ENCODE peak calls at places on chromosomes 4 and X, in eight cellular contexts. Q is Right ventricle myocardium superior, N is lung microvascular endothelial cell, P is GDM1, U is SK-N-DZ, T is occipital lobe, Y is germinal center, G is NCI-H748 treated with DMSO at 0.1 percent for 48 hours. J is an unnamed sample.

GRCh38 chrX:7145454-7145853 is 2.1 kb upstream of the STS start:
- DNase-seq in T (no peak), U (no peak), P (no peak), Y (no peak), Q (no peak), N (peak), G (no peak), J (no peak)

GRCh38 chrX:152915541-152916241 is 17.8 kb downstream of the ZNF185 start:
- DNase-seq in Q (peak), Y (peak), G (no peak), T (no peak), U (peak), P (no peak), N (peak), J (no peak)

GRCh38 chr4:5746829-5747745 is 36.1 kb downstream of the EVC start:
- DNase-seq in N (peak), T (no peak), U (no peak), P (no peak), G (no peak), Q (no peak), Y (no peak), J (no peak)

GRCh38 chrX:106894978-106895452 is 8.1 kb downstream of the RIPPLY1 start:
- DNase-seq in U (no peak), Y (no peak), P (no peak), G (no peak), T (no peak), Q (no peak), N (peak), J (no peak)

GRCh38 chr4:81030617-81031388 is at the start of gene BMP3:
- DNase-seq in U (no peak), P (no peak), T (no peak), G (no peak), Q (peak), N (no peak), Y (peak), J (peak)

GRCh38 chr4:128981377-128981776 is 112.0 kb downstream of the SCLT1 start:
- DNase-seq in N (no peak), P (no peak), G (no peak), T (no peak), Q (no peak), U (no peak), Y (no peak), J (no peak)

GRCh38 chrX:129043138-129043537 is 480.2 kb downstream of the SMARCA1 start:
- DNase-seq in N (no peak), Y (no peak), P (no peak), G (no peak), U (no peak), Q (no peak), T (no peak), J (no peak)

GRCh38 chr4:156970501-156971167 is 965 bp downstream of the PDGFC start:
- DNase-seq in T (peak), Q (peak), P (no peak), Y (no peak), N (peak), U (peak), G (no peak), J (peak)

GRCh38 chrX:20947411-20947912 is 426.8 kb upstream of the CNKSR2 start:
- DNase-seq in Y (no peak), Q (no peak), U (no peak), G (no peak), T (no peak), P (no peak), N (no peak), J (no peak)

GRCh38 chr4:127868196-127868595 is 12.5 kb upstream of the PLK4 start:
- DNase-seq in T (no peak), N (no peak), G (no peak), U (no peak), P (no peak), Y (no peak), Q (no peak), J (no peak)

GRCh38 chr4:23978031-23978430 is 88.2 kb upstream of the PPARGC1A start:
- DNase-seq in N (no peak), P (no peak), U (no peak), Q (no peak), G (no peak), Y (no peak), T (no peak), J (no peak)

GRCh38 chrX:41045960-41046567 is 39.2 kb upstream of the USP9X start:
- DNase-seq in T (no peak), U (peak), P (no peak), Q (no peak), G (no peak), N (peak), Y (no peak), J (no peak)

GRCh38 chrX:10166731-10167149 is 10.0 kb downstream of the CLCN4 start:
- DNase-seq in Q (peak), N (peak), P (no peak), Y (peak), G (no peak), T (peak), U (no peak), J (no peak)

GRCh38 chr4:183078634-183079033 is 20.4 kb upstream of the WWC2 start:
- DNase-seq in Y (no peak), N (no peak), G (no peak), U (no peak), P (no peak), Q (no peak), T (no peak), J (no peak)

GRCh38 chr4:26213317-26213716 is 107.5 kb upstream of the RBPJ start:
- DNase-seq in N (no peak), U (no peak), Y (no peak), P (no peak), T (no peak), Q (no peak), G (no peak), J (no peak)

GRCh38 chr4:46975841-46976551 is 17.4 kb downstream of the GABRA4 start:
- DNase-seq in G (no peak), U (no peak), T (no peak), P (no peak), Q (no peak), Y (no peak), N (no peak), J (no peak)

GRCh38 chrX:148500428-148501120 is at the start of gene AFF2:
- DNase-seq in N (peak), T (no peak), Y (peak), G (peak), Q (peak), P (no peak), U (peak), J (peak)

GRCh38 chr4:101865501-101866062 is 75.1 kb downstream of the BANK1 start:
- DNase-seq in T (no peak), G (no peak), Y (no peak), U (no peak), Q (no peak), N (no peak), P (no peak), J (no peak)

GRCh38 chr4:173074501-173074946 is 94.1 kb upstream of the GALNT7 start:
- DNase-seq in P (no peak), G (no peak), U (peak), N (no peak), T (no peak), Y (no peak), Q (no peak), J (no peak)

GRCh38 chrX:136292656-136293055 is 8.1 kb upstream of the ADGRG4 start:
- DNase-seq in T (no peak), G (no peak), U (no peak), Q (no peak), P (no peak), N (no peak), Y (no peak), J (no peak)

GRCh38 chrX:96929036-96929435 is 45.3 kb downstream of the RPA4 start:
- DNase-seq in Q (no peak), Y (no peak), U (no peak), G (no peak), T (no peak), N (no peak), P (no peak), J (no peak)

GRCh38 chr4:108370291-108370690 is 201.6 kb upstream of the LEF1 start:
- DNase-seq in U (no peak), T (no peak), Y (no peak), G (no peak), Q (no peak), P (no peak), N (no peak), J (no peak)

GRCh38 chr4:111400736-111401135 is 744.5 kb upstream of the FAM241A start:
- DNase-seq in T (peak), P (no peak), Q (no peak), Y (no peak), N (no peak), G (peak), U (no peak), J (peak)

GRCh38 chr4:94654714-94655113 is 103.0 kb upstream of the BMPR1B start:
- DNase-seq in U (no peak), Q (no peak), G (no peak), T (no peak), N (no peak), P (no peak), Y (no peak), J (no peak)

J was measured in NCI-H510A treated with DMSO at 0.1 percent for 48 hours.